ENCODE peak calls at places on chromosomes 4 and X, in seven cellular contexts. T, D, G, F, U, M and C are unnamed samples.

GRCh38 chr4:104490770-104491395 is 3.8 kb downstream of the CXXC4 start:
- DNase-seq in T (peak), D (peak), G (no peak), F (peak), U (no peak), M (peak), C (peak)

GRCh38 chr4:71210831-71211230 is 128.0 kb upstream of the SLC4A4 start:
- DNase-seq in T (no peak), D (no peak), G (no peak), F (no peak), U (no peak), M (no peak), C (no peak)

GRCh38 chr4:172683016-172683415 is 485.6 kb upstream of the GALNT7 start:
- DNase-seq in T (peak), D (no peak), G (no peak), F (no peak), U (no peak), M (no peak), C (peak)

GRCh38 chr4:168917150-168917779 is 92.8 kb downstream of the CBR4 start:
- DNase-seq in T (peak), D (no peak), G (no peak), F (peak), U (no peak), M (no peak), C (peak)

GRCh38 chr4:85482000-85482738 is 7.2 kb downstream of the ARHGAP24 start:
- DNase-seq in T (no peak), D (no peak), G (no peak), F (peak), U (no peak), M (no peak), C (no peak)

GRCh38 chrX:20530319-20530979 is 263.7 kb upstream of the RPS6KA3 start:
- DNase-seq in T (peak), D (peak), G (peak), F (peak), U (no peak), M (peak), C (peak)

GRCh38 chrX:68865300-68865699 is 36.5 kb downstream of the EFNB1 start:
- DNase-seq in T (no peak), D (no peak), G (no peak), F (no peak), U (no peak), M (no peak), C (no peak)

GRCh38 chrX:22365460-22365859 is 92.7 kb downstream of the CBLL2 start:
- DNase-seq in T (peak), D (no peak), G (no peak), F (no peak), U (no peak), M (no peak), C (peak)

DNA sequence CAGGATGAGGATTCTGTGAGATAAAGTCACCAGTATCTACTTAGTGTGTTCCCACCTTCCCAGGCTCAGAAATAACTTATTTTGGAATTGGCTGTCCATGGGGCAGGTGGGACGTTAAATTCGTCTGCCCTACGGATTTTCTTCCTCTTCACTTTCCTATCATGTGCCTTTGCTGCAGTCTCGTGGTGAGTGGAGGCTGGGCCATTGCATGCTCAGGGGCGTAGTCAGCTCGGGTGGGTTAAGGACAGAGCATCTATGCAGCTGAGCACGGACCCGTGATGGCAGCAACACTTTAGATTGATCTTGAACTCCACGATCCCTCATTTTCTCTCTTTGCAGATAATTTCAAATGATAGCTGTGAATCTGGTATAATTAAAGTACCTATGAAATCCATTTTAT is 51.5 kb downstream of the CLDN22 start:
- DNase-seq in T (no peak), D (no peak), G (no peak), F (no peak), U (no peak), M (no peak), C (no peak)
- H2BK120ac ChIP-seq in T (no peak), D (no peak), G (no peak), F (no peak), U (no peak), M (no peak), C (no peak)

GRCh38 chr4:92450694-92451093 is 146.9 kb downstream of the GRID2 start:
- DNase-seq in T (no peak), D (no peak), G (no peak), F (no peak), U (no peak), M (no peak), C (no peak)

GRCh38 chr4:92455956-92456355 is 152.2 kb downstream of the GRID2 start:
- DNase-seq in T (no peak), D (no peak), G (no peak), F (no peak), U (no peak), M (no peak), C (no peak)

GRCh38 chr4:92455329-92455839 is 151.6 kb downstream of the GRID2 start:
- DNase-seq in T (no peak), D (no peak), G (no peak), F (peak), U (no peak), M (no peak), C (no peak)

GRCh38 chr4:92447265-92447905 is 143.6 kb downstream of the GRID2 start:
- DNase-seq in T (peak), D (no peak), G (no peak), F (peak), U (no peak), M (no peak), C (no peak)

GRCh38 chr4:92451792-92452191 is 148.0 kb downstream of the GRID2 start:
- DNase-seq in T (no peak), D (no peak), G (no peak), F (no peak), U (no peak), M (no peak), C (no peak)
- H2BK120ac ChIP-seq in T (no peak), D (no peak), G (no peak), F (no peak), U (no peak), M (no peak), C (no peak)

GRCh38 chrX:104762641-104763040 is 196.6 kb downstream of the IL1RAPL2 start:
- DNase-seq in T (no peak), D (no peak), G (no peak), F (no peak), U (no peak), M (no peak), C (no peak)
- H2BK120ac ChIP-seq in T (no peak), D (no peak), G (no peak), F (no peak), U (no peak), M (no peak), C (no peak)

DNA sequence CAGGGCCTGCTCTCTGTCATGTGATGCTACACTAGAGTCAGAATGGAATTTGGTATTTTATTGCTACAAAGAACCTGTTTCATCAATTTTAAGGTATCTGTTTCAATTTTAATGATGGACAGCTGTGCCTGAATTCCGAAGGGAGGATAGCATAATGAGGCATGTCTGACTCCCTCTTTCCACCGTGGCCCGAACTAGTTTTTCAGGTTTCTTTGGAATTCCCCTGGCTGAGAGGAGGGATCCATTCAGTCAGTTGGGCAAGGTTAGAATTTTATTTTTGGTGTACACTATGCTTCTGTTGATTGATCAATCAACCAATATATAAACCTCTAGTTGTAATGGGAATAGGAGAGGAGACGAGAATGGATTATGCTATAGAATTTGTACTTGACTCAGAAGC is 761.8 kb downstream of the FAM133A start:
- DNase-seq in T (no peak), D (no peak), G (peak), F (no peak), U (no peak), M (no peak), C (no peak)
- H2BK120ac ChIP-seq in T (no peak), D (no peak), G (no peak), F (no peak), U (no peak), M (no peak), C (no peak)

GRCh38 chr4:25403699-25404098 is 26.6 kb downstream of the ANAPC4 start:
- DNase-seq in T (no peak), D (no peak), G (no peak), F (no peak), U (no peak), M (no peak), C (no peak)

GRCh38 chr4:25401066-25401465 is 24.0 kb downstream of the ANAPC4 start:
- DNase-seq in T (no peak), D (no peak), G (no peak), F (peak), U (no peak), M (no peak), C (peak)

GRCh38 chr4:25397305-25397704 is 20.2 kb downstream of the ANAPC4 start:
- DNase-seq in T (no peak), D (no peak), G (no peak), F (no peak), U (no peak), M (no peak), C (no peak)

GRCh38 chr4:25402521-25402920 is 25.5 kb downstream of the ANAPC4 start:
- DNase-seq in T (no peak), D (no peak), G (no peak), F (no peak), U (no peak), M (no peak), C (peak)

DNA sequence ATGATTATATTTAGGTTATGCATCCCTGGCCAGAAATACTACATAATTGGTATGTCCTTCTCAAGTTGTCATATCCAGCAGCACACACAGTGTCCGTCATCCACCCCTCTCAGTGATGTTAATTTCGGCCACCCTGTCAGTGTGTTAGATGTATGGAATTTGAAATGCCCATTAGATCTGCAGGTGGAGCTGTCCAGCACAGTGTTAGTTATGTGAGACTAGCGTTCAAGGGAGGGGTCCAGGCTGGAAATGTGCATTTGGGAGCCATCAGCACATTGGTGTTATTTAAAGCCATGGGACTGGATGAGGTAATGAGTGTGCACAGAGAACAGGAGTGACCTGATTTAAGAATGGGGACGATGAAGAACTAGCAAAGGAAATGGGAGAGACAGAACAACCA is 22.4 kb downstream of the ANAPC4 start:
- DNase-seq in T (no peak), D (no peak), G (no peak), F (no peak), U (no peak), M (no peak), C (no peak)
- H2BK120ac ChIP-seq in T (no peak), D (no peak), G (no peak), F (no peak), U (no peak), M (no peak), C (no peak)

GRCh38 chr4:78217557-78217956 is 160.4 kb downstream of the FRAS1 start:
- DNase-seq in T (no peak), D (no peak), G (no peak), F (no peak), U (no peak), M (no peak), C (no peak)

GRCh38 chr4:78222575-78223186 is 165.6 kb downstream of the FRAS1 start:
- DNase-seq in T (no peak), D (peak), G (no peak), F (peak), U (no peak), M (peak), C (no peak)

GRCh38 chr4:78218260-78218659 is 161.1 kb downstream of the FRAS1 start:
- DNase-seq in T (no peak), D (no peak), G (no peak), F (no peak), U (no peak), M (no peak), C (no peak)

GRCh38 chr4:78220283-78220682 is 163.2 kb downstream of the FRAS1 start:
- DNase-seq in T (no peak), D (no peak), G (no peak), F (no peak), U (no peak), M (no peak), C (no peak)

GRCh38 chr4:78219825-78220224 is 162.7 kb downstream of the FRAS1 start:
- DNase-seq in T (no peak), D (no peak), G (no peak), F (peak), U (no peak), M (no peak), C (no peak)
- H2BK120ac ChIP-seq in T (no peak), D (no peak), G (no peak), F (no peak), U (no peak), M (no peak), C (no peak)

DNA sequence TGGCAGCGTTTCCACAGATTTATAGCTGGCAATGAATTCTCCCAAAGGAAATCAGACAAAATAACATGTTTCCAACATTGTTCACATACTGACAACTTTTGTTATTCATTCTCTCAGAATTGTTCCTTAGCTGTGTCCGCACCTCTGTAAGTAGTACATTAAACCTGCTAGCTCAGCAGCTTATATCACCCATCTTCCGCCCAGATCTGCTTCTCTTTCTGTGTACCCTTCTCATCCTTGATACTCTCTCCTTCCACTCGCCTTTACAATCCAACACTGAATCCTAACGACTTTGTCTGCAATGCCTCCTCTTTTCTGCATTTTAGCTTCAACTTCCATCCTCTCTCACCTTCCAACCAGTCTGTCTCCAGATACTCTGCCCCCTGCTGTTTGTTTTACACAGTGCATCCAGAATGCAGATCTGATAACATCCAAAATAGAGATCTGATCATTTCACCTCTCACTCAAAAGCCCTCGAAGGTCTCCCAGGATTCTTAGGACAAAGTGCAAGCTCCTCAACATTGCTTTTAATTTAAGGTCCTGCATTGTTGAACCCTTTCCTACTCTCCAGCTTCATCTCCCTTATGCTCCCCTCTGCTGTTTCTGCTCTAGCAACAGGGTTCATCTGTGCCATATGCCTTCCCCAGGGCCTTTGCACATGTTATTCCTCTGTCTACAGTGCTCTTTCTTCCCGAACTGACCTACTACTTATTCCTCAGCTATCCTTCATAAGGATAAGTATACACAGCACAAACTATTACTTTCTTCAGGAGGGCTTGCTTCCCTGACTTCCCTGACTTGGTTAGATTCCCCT is 67.3 kb upstream of the VBP1 start:
- DNase-seq in T (peak), D (peak), G (no peak), F (peak), U (no peak), M (no peak), C (peak)
- H2BK120ac ChIP-seq in T (no peak), D (no peak), G (no peak), F (no peak), U (no peak), M (no peak), C (no peak)